ENCODE peak calls at places on chromosomes 13 and 19, in seven cellular contexts. One of them, this sample, is unnamed. For H3K9me3, the result is how much of the 10 kb centered on the place peaks cover.

GRCh38 chr13:78121459-78122348 is 203.1 kb upstream of the EDNRB start:
- DNase-seq in right lobe of liver: no peak
- DNase-seq in psoas muscle: peak
- DNase-seq in CD8-positive, alpha-beta T cell: no peak
- DNase-seq in Caco-2: peak
- DNase-seq in upper lobe of left lung: no peak
- DNase-seq in SK-N-SH: peak
- DNase-seq in this sample: no peak

GRCh38 chr19:52896431-52897148 is 845 bp downstream of the ZNF320 start:
- DNase-seq in right lobe of liver: no peak
- DNase-seq in psoas muscle: peak
- DNase-seq in CD8-positive, alpha-beta T cell: no peak
- DNase-seq in Caco-2: peak
- DNase-seq in upper lobe of left lung: no peak
- DNase-seq in SK-N-SH: peak
- DNase-seq in this sample: no peak

GRCh38 chr13:42591602-42592001 is 17.6 kb downstream of the TNFSF11 start:
- DNase-seq in right lobe of liver: no peak
- DNase-seq in psoas muscle: no peak
- DNase-seq in CD8-positive, alpha-beta T cell: no peak
- DNase-seq in Caco-2: no peak
- DNase-seq in upper lobe of left lung: no peak
- DNase-seq in SK-N-SH: no peak
- DNase-seq in this sample: no peak

GRCh38 chr13:110233181-110233641 is 73.7 kb downstream of the COL4A1 start:
- DNase-seq in right lobe of liver: no peak
- DNase-seq in psoas muscle: peak
- DNase-seq in CD8-positive, alpha-beta T cell: no peak
- DNase-seq in Caco-2: no peak
- DNase-seq in upper lobe of left lung: no peak
- DNase-seq in SK-N-SH: peak
- DNase-seq in this sample: no peak

GRCh38 chr19:3450796-3451411 is 29.4 kb downstream of the SMIM24 start:
- DNase-seq in right lobe of liver: no peak
- DNase-seq in psoas muscle: peak
- DNase-seq in CD8-positive, alpha-beta T cell: no peak
- DNase-seq in Caco-2: no peak
- DNase-seq in upper lobe of left lung: no peak
- DNase-seq in SK-N-SH: no peak
- DNase-seq in this sample: no peak

GRCh38 chr13:51625555-51626345 is 41.5 kb downstream of the WDFY2 start:
- DNase-seq in right lobe of liver: peak
- DNase-seq in psoas muscle: no peak
- DNase-seq in CD8-positive, alpha-beta T cell: no peak
- DNase-seq in Caco-2: no peak
- DNase-seq in upper lobe of left lung: peak
- DNase-seq in SK-N-SH: no peak
- DNase-seq in this sample: no peak

GRCh38 chr13:61204025-61204424 is 211.6 kb downstream of the PCDH20 start:
- DNase-seq in right lobe of liver: no peak
- DNase-seq in psoas muscle: no peak
- DNase-seq in CD8-positive, alpha-beta T cell: no peak
- DNase-seq in Caco-2: no peak
- DNase-seq in upper lobe of left lung: no peak
- DNase-seq in SK-N-SH: no peak
- DNase-seq in this sample: no peak

GRCh38 chr19:13778398-13778797 is 4.1 kb downstream of the C19orf53 start:
- DNase-seq in right lobe of liver: no peak
- DNase-seq in psoas muscle: peak
- DNase-seq in CD8-positive, alpha-beta T cell: no peak
- DNase-seq in Caco-2: no peak
- DNase-seq in upper lobe of left lung: no peak
- DNase-seq in SK-N-SH: no peak
- DNase-seq in this sample: no peak

GRCh38 chr19:58042709-58043340 is 9.0 kb downstream of the ZSCAN1 start:
- DNase-seq in right lobe of liver: peak
- DNase-seq in psoas muscle: no peak
- DNase-seq in CD8-positive, alpha-beta T cell: no peak
- DNase-seq in Caco-2: no peak
- DNase-seq in upper lobe of left lung: peak
- DNase-seq in SK-N-SH: no peak
- DNase-seq in this sample: no peak

GRCh38 chr13:25654332-25654731 is 282.6 kb downstream of the ATP8A2 start:
- DNase-seq in right lobe of liver: no peak
- DNase-seq in psoas muscle: peak
- DNase-seq in CD8-positive, alpha-beta T cell: no peak
- DNase-seq in Caco-2: no peak
- DNase-seq in upper lobe of left lung: no peak
- DNase-seq in SK-N-SH: no peak
- DNase-seq in this sample: no peak

GRCh38 chr13:39616087-39616694 is 13.2 kb upstream of the LHFPL6 start:
- DNase-seq in right lobe of liver: no peak
- DNase-seq in psoas muscle: no peak
- DNase-seq in CD8-positive, alpha-beta T cell: peak
- DNase-seq in Caco-2: peak
- DNase-seq in upper lobe of left lung: no peak
- DNase-seq in SK-N-SH: peak
- DNase-seq in this sample: no peak

GRCh38 chr13:29886446-29886845 is 36.0 kb upstream of the UBL3 start:
- DNase-seq in right lobe of liver: no peak
- DNase-seq in psoas muscle: no peak
- DNase-seq in CD8-positive, alpha-beta T cell: peak
- DNase-seq in Caco-2: no peak
- DNase-seq in upper lobe of left lung: no peak
- DNase-seq in SK-N-SH: no peak
- DNase-seq in this sample: no peak

GRCh38 chr19:54465367-54466109 is 2.0 kb upstream of the LENG9 start:
- DNase-seq in right lobe of liver: no peak
- DNase-seq in psoas muscle: peak
- DNase-seq in CD8-positive, alpha-beta T cell: no peak
- DNase-seq in Caco-2: peak
- DNase-seq in upper lobe of left lung: peak
- DNase-seq in SK-N-SH: no peak
- DNase-seq in this sample: no peak

GRCh38 chr19:52922841-52923781 is at the start of gene ZNF888:
- DNase-seq in right lobe of liver: peak
- DNase-seq in psoas muscle: peak
- DNase-seq in CD8-positive, alpha-beta T cell: peak
- DNase-seq in Caco-2: peak
- DNase-seq in upper lobe of left lung: peak
- DNase-seq in SK-N-SH: peak
- DNase-seq in this sample: peak

GRCh38 chr19:14146789-14147216 is 10.4 kb upstream of the ASF1B start:
- DNase-seq in right lobe of liver: no peak
- DNase-seq in psoas muscle: no peak
- DNase-seq in CD8-positive, alpha-beta T cell: no peak
- DNase-seq in Caco-2: no peak
- DNase-seq in upper lobe of left lung: no peak
- DNase-seq in SK-N-SH: no peak
- DNase-seq in this sample: no peak

GRCh38 chr19:8393871-8394250 is 3.7 kb downstream of the RAB11B start:
- DNase-seq in right lobe of liver: no peak
- DNase-seq in psoas muscle: peak
- DNase-seq in CD8-positive, alpha-beta T cell: no peak
- DNase-seq in Caco-2: no peak
- DNase-seq in upper lobe of left lung: peak
- DNase-seq in SK-N-SH: no peak
- DNase-seq in this sample: no peak

GRCh38 chr19:4198467-4199126 is 16.1 kb downstream of the ANKRD24 start:
- DNase-seq in right lobe of liver: no peak
- DNase-seq in psoas muscle: no peak
- DNase-seq in CD8-positive, alpha-beta T cell: no peak
- DNase-seq in Caco-2: no peak
- DNase-seq in upper lobe of left lung: peak
- DNase-seq in SK-N-SH: no peak
- DNase-seq in this sample: no peak

GRCh38 chr19:8731428-8732169 is 10.2 kb downstream of the OR2Z1 start:
- DNase-seq in right lobe of liver: no peak
- DNase-seq in psoas muscle: no peak
- DNase-seq in CD8-positive, alpha-beta T cell: no peak
- DNase-seq in Caco-2: peak
- DNase-seq in upper lobe of left lung: no peak
- DNase-seq in SK-N-SH: no peak
- DNase-seq in this sample: no peak

GRCh38 chr13:41500501-41500900 is 43.2 kb downstream of the RGCC start:
- DNase-seq in right lobe of liver: no peak
- DNase-seq in psoas muscle: no peak
- DNase-seq in CD8-positive, alpha-beta T cell: no peak
- DNase-seq in Caco-2: no peak
- DNase-seq in upper lobe of left lung: peak
- DNase-seq in SK-N-SH: no peak
- DNase-seq in this sample: no peak

GRCh38 chr19:34960103-34960805 is 3.8 kb downstream of the ZNF792 start:
- DNase-seq in right lobe of liver: no peak
- DNase-seq in psoas muscle: no peak
- DNase-seq in CD8-positive, alpha-beta T cell: no peak
- DNase-seq in Caco-2: no peak
- DNase-seq in upper lobe of left lung: no peak
- DNase-seq in SK-N-SH: no peak
- DNase-seq in this sample: no peak

GRCh38 chr19:34960940-34961679 is 2.9 kb downstream of the ZNF792 start:
- DNase-seq in right lobe of liver: no peak
- DNase-seq in psoas muscle: no peak
- DNase-seq in CD8-positive, alpha-beta T cell: no peak
- DNase-seq in Caco-2: no peak
- DNase-seq in upper lobe of left lung: no peak
- DNase-seq in SK-N-SH: no peak
- DNase-seq in this sample: no peak

GRCh38 chr19:34961775-34962174 is 2.3 kb downstream of the ZNF792 start:
- DNase-seq in right lobe of liver: no peak
- DNase-seq in psoas muscle: no peak
- DNase-seq in CD8-positive, alpha-beta T cell: no peak
- DNase-seq in Caco-2: no peak
- DNase-seq in upper lobe of left lung: no peak
- DNase-seq in SK-N-SH: no peak
- DNase-seq in this sample: no peak

GRCh38 chr19:34959021-34959420 is 5.0 kb downstream of the ZNF792 start:
- DNase-seq in right lobe of liver: no peak
- DNase-seq in psoas muscle: no peak
- DNase-seq in CD8-positive, alpha-beta T cell: no peak
- DNase-seq in Caco-2: no peak
- DNase-seq in upper lobe of left lung: no peak
- DNase-seq in SK-N-SH: no peak
- DNase-seq in this sample: no peak

GRCh38 chr19:34957830-34958751 is 5.9 kb downstream of the ZNF792 start:
- DNase-seq in right lobe of liver: no peak
- DNase-seq in psoas muscle: no peak
- DNase-seq in CD8-positive, alpha-beta T cell: no peak
- DNase-seq in Caco-2: no peak
- DNase-seq in upper lobe of left lung: no peak
- DNase-seq in SK-N-SH: no peak
- DNase-seq in this sample: no peak
- H3K9me3 ChIP-seq in right lobe of liver: under half
- H3K9me3 ChIP-seq in psoas muscle: half or more
- H3K9me3 ChIP-seq in CD8-positive, alpha-beta T cell: half or more
- H3K9me3 ChIP-seq in Caco-2: under half
- H3K9me3 ChIP-seq in upper lobe of left lung: half or more
- H3K9me3 ChIP-seq in SK-N-SH: under half
- H3K9me3 ChIP-seq in this sample: half or more

GRCh38 chr19:51824603-51825002 is 29.6 kb downstream of the FPR3 start:
- DNase-seq in right lobe of liver: no peak
- DNase-seq in psoas muscle: no peak
- DNase-seq in CD8-positive, alpha-beta T cell: no peak
- DNase-seq in Caco-2: no peak
- DNase-seq in upper lobe of left lung: no peak
- DNase-seq in SK-N-SH: no peak
- DNase-seq in this sample: no peak

DNA sequence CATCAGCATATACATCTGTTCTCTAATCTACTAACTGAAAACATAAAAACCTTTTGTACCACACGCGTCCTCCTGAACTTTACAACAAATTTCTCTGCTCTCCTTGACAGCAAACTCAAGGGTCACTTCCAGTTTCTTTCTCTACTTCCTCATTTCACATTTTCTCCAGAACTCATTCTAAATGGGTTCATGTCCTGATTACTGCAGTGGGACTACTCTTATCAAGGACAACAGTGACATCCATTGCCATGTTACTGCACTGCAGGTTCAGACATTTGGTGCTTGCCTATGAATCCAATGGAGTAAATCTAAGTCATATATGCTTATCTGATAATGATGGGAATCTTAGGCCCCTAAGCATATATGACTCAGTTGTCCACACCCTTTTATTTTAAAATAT is 35.3 kb downstream of the FPR3 start:
- DNase-seq in right lobe of liver: no peak
- DNase-seq in psoas muscle: no peak
- DNase-seq in CD8-positive, alpha-beta T cell: no peak
- DNase-seq in Caco-2: no peak
- DNase-seq in upper lobe of left lung: no peak
- DNase-seq in SK-N-SH: no peak
- DNase-seq in this sample: no peak
- H3K9me3 ChIP-seq in right lobe of liver: under half
- H3K9me3 ChIP-seq in psoas muscle: under half
- H3K9me3 ChIP-seq in CD8-positive, alpha-beta T cell: under half
- H3K9me3 ChIP-seq in Caco-2: under half
- H3K9me3 ChIP-seq in upper lobe of left lung: under half
- H3K9me3 ChIP-seq in SK-N-SH: under half
- H3K9me3 ChIP-seq in this sample: under half

DNA sequence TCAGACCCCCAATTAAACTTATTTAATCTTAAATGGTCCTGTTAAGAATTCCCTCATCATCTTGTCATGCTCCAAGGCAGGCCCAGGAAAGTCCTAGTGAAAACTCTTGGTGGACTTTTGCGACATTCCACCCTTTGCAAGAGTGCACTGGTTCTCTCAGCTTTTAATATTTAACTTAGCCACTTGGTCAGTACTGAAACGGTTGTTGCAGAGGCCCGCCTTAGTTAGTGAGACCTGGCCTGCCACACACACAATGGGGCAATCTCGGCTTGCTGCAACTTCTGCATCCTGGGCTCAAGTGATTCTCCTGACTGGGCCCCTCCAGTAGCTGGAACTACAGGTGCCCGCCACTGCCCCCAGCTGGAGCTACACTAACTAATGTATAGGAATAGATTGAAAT is 1366.0 kb downstream of the UQCRFS1 start:
- DNase-seq in right lobe of liver: no peak
- DNase-seq in psoas muscle: no peak
- DNase-seq in CD8-positive, alpha-beta T cell: no peak
- DNase-seq in Caco-2: peak
- DNase-seq in upper lobe of left lung: no peak
- DNase-seq in SK-N-SH: no peak
- DNase-seq in this sample: no peak
- H3K9me3 ChIP-seq in right lobe of liver: under half
- H3K9me3 ChIP-seq in psoas muscle: under half
- H3K9me3 ChIP-seq in CD8-positive, alpha-beta T cell: under half
- H3K9me3 ChIP-seq in Caco-2: under half
- H3K9me3 ChIP-seq in upper lobe of left lung: under half
- H3K9me3 ChIP-seq in SK-N-SH: under half
- H3K9me3 ChIP-seq in this sample: under half

DNA sequence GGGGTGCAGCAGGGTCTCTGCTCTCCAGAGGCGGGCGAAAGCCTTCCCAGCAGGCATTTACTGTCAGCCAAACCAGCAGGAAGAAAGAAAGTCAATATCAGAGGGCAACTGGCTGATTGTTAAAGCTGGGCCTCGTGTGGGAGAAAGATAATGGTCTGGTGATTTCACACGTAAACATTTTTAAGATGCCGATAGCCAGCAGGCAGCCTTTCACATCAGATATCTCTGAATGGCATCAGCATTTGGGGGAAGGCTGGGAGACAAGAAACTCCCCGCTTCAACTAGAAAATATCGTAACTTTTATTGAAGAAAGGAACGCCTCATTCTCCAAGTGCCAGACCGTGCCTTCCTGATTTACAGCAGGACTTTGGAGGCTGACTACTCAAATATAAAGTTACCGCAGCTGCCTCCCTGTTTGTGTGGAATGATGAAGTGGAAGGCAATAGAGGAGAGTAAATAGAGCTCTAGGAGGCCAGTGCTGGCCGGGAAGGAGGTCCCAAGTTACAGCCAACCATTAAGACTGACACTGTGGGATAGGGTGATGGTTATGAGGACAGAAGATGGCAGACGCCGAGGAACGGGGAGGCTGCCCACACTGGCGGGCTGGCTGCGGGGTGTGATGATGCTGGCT is 284.3 kb upstream of the MAB21L1 start:
- DNase-seq in right lobe of liver: no peak
- DNase-seq in psoas muscle: no peak
- DNase-seq in CD8-positive, alpha-beta T cell: no peak
- DNase-seq in Caco-2: no peak
- DNase-seq in upper lobe of left lung: peak
- DNase-seq in SK-N-SH: no peak
- DNase-seq in this sample: no peak
- H3K9me3 ChIP-seq in right lobe of liver: under half
- H3K9me3 ChIP-seq in psoas muscle: under half
- H3K9me3 ChIP-seq in CD8-positive, alpha-beta T cell: under half
- H3K9me3 ChIP-seq in Caco-2: under half
- H3K9me3 ChIP-seq in upper lobe of left lung: under half
- H3K9me3 ChIP-seq in SK-N-SH: under half
- H3K9me3 ChIP-seq in this sample: under half